ENCODE peak calls at places on chromosomes 12 and 14, in six cellular contexts. Y is cardiac muscle cell, S is neural crest cell, W is cardiac fibroblast, Q is H9, Z is foreskin keratinocyte. I is an unnamed sample.

GRCh38 chr12:111064982-111065381 is 144.6 kb upstream of the MYL2 start:
- DNase-seq in Y (no peak), S (no peak), W (no peak), Q (no peak), Z (no peak), I (no peak)

GRCh38 chr12:97940629-97941028 is 478.0 kb downstream of the RMST start:
- DNase-seq in Y (peak), S (no peak), W (no peak), Q (no peak), Z (peak), I (no peak)

GRCh38 chr14:60197629-60198318 is 32.6 kb upstream of the DHRS7 start:
- DNase-seq in Y (no peak), S (no peak), W (no peak), Q (no peak), Z (no peak), I (no peak)

GRCh38 chr12:106289196-106289681 is 13.3 kb upstream of the TCP11L2 start:
- DNase-seq in Y (peak), S (no peak), W (peak), Q (no peak), Z (no peak), I (no peak)

GRCh38 chr14:65069874-65070709 is 32.2 kb downstream of the MAX start:
- DNase-seq in Y (no peak), S (no peak), W (no peak), Q (no peak), Z (no peak), I (no peak)

GRCh38 chr14:31320216-31320615 is 100.1 kb downstream of the HEATR5A start:
- DNase-seq in Y (no peak), S (no peak), W (no peak), Q (no peak), Z (no peak), I (no peak)

GRCh38 chr12:26317942-26318565 is 122.7 kb downstream of the SSPN start:
- DNase-seq in Y (peak), S (no peak), W (peak), Q (no peak), Z (peak), I (no peak)

GRCh38 chr14:55440385-55440784 is at the start of gene TBPL2:
- DNase-seq in Y (peak), S (no peak), W (no peak), Q (peak), Z (no peak), I (peak)

GRCh38 chr12:51895378-51896135 is 7.7 kb downstream of the ANKRD33 start:
- DNase-seq in Y (no peak), S (no peak), W (peak), Q (no peak), Z (no peak), I (no peak)

GRCh38 chr12:22969521-22969920 is 344.6 kb downstream of the ETNK1 start:
- DNase-seq in Y (no peak), S (no peak), W (no peak), Q (no peak), Z (no peak), I (no peak)

GRCh38 chr12:15580431-15580830 is 208.8 kb downstream of the EPS8 start:
- DNase-seq in Y (no peak), S (no peak), W (no peak), Q (no peak), Z (no peak), I (no peak)

GRCh38 chr14:23095196-23096108 is at the start of gene C14orf119:
- DNase-seq in Y (peak), S (no peak), W (peak), Q (peak), Z (peak), I (peak)

GRCh38 chr14:79967001-79967400 is 244.3 kb downstream of the DIO2 start:
- DNase-seq in Y (no peak), S (no peak), W (peak), Q (no peak), Z (no peak), I (no peak)

GRCh38 chr14:78243187-78243586 is 73.0 kb downstream of the NRXN3 start:
- DNase-seq in Y (no peak), S (no peak), W (no peak), Q (no peak), Z (no peak), I (no peak)

GRCh38 chr14:54772451-54772881 is 130.2 kb downstream of the GCH1 start:
- DNase-seq in Y (peak), S (no peak), W (peak), Q (no peak), Z (peak), I (no peak)

GRCh38 chr12:26699237-26699636 is 133.8 kb downstream of the ITPR2 start:
- DNase-seq in Y (no peak), S (no peak), W (peak), Q (no peak), Z (peak), I (no peak)

GRCh38 chr14:103404032-103404918 is 19.1 kb downstream of the MARK3 start:
- DNase-seq in Y (peak), S (no peak), W (peak), Q (no peak), Z (no peak), I (no peak)

GRCh38 chr14:51004352-51004800 is 60.1 kb upstream of the PYGL start:
- DNase-seq in Y (no peak), S (no peak), W (no peak), Q (no peak), Z (no peak), I (no peak)

GRCh38 chr12:97177482-97177881 is 270.4 kb downstream of the NEDD1 start:
- DNase-seq in Y (no peak), S (no peak), W (no peak), Q (no peak), Z (no peak), I (no peak)

GRCh38 chr14:101504096-101504948 is 57.0 kb upstream of the DIO3 start:
- DNase-seq in Y (no peak), S (no peak), W (no peak), Q (peak), Z (no peak), I (peak)

GRCh38 chr12:48882972-48883304 is 17.3 kb upstream of the RND1 start:
- DNase-seq in Y (no peak), S (no peak), W (no peak), Q (no peak), Z (no peak), I (no peak)
- TF ChIP-seq CTCF in Y (no peak), S (no peak), W (no peak), Q (no peak), Z (no peak), I (no peak)

GRCh38 chr12:76881152-76881551 is 2.3 kb upstream of the CSRP2 start:
- DNase-seq in Y (no peak), S (no peak), W (no peak), Q (no peak), Z (no peak), I (no peak)

GRCh38 chr12:76880156-76881023 is 1.6 kb upstream of the CSRP2 start:
- DNase-seq in Y (peak), S (no peak), W (no peak), Q (no peak), Z (no peak), I (no peak)

GRCh38 chr12:76878045-76878898 is 547 bp downstream of the CSRP2 start:
- DNase-seq in Y (peak), S (peak), W (no peak), Q (peak), Z (peak), I (no peak)

GRCh38 chr12:76879710-76880025 is 849 bp upstream of the CSRP2 start:
- DNase-seq in Y (no peak), S (no peak), W (no peak), Q (no peak), Z (no peak), I (no peak)

GRCh38 chr12:76878899-76879709 is at the start of gene CSRP2:
- DNase-seq in Y (peak), S (peak), W (peak), Q (peak), Z (peak), I (peak)
- TF ChIP-seq CTCF in Y (peak), S (peak), W (peak), Q (peak), Z (peak), I (peak)

DNA sequence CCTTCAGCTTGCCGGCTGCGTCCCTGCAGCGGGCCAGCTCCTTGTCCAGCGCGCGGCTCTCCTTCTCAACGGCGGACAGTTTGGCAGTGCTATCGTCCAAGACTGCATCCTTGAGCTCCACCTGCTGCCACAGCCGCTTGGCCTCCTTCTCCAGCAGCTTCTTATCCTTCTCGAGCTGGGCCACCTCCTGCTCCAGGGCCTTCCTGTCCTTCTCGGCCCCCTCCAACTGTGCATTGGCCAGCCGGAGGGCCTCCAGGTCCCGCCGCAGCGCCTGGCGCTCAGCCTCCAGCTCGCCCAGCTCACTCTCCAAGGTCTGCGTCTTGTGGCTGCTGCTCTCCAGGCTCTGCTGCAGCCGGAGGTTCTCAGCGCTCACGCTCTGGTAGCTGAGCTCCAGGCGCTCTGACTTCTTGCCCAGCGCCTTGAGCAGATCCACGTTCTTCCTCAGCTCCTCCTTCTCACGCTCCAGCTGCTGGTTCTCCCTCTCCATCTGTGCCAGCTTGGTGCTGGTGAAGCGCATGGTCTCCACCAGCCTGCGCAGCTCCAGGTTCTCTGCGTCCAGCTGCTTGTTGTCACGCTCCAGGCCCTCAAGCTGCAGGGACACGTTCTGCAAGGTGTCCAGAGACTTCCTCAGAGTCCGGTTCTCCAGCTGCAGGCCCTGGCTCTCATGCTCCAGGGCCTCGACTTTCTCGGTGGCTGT is 68.8 kb upstream of the GPR68 start:
- DNase-seq in Y (no peak), S (no peak), W (no peak), Q (no peak), Z (no peak), I (no peak)
- TF ChIP-seq CTCF in Y (no peak), S (no peak), W (no peak), Q (no peak), Z (no peak), I (no peak)

GRCh38 chr14:77077040-77077439 is 21.0 kb upstream of the CIPC start:
- DNase-seq in Y (peak), S (no peak), W (no peak), Q (no peak), Z (no peak), I (no peak)
- TF ChIP-seq CTCF in Y (peak), S (no peak), W (no peak), Q (no peak), Z (no peak), I (peak)

DNA sequence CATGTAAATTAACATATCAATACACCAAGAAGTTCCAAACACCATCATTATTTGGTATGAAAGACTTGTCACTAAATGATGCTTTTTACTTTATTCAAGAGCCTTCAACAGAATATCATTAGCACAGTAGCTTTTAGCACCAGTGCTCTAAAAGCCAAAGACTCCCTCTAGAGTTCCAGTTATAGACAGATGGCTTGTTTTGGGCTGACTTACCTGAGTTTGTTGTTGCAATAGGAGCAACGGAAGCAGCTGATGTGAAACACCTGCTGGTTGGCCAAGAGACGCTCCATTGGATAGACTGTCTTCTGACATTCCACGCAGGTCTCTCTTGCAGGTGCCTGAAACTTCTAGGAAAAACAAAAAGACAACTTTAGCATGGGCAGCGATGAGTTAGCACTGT is 14.5 kb upstream of the CERS5 start:
- DNase-seq in Y (no peak), S (no peak), W (no peak), Q (no peak), Z (no peak), I (no peak)
- TF ChIP-seq CTCF in Y (no peak), S (no peak), W (no peak), Q (no peak), Z (no peak), I (no peak)